ENCODE peak calls at places on chromosomes 2 and 18, in ten cellular contexts. One of them, this sample, is unnamed.

GRCh38 chr18:45168883-45169585 is 446.2 kb upstream of the SLC14A2 start:
- DNase-seq in left lung: no peak
- DNase-seq in transverse colon: no peak
- DNase-seq in spleen: no peak
- DNase-seq in IMR-90: peak
- DNase-seq in Peyer's patch: no peak
- DNase-seq in PC-9: no peak
- DNase-seq in upper lobe of right lung: no peak
- DNase-seq in tibial artery: peak
- DNase-seq in dorsolateral prefrontal cortex: no peak
- DNase-seq in this sample: no peak

GRCh38 chr2:239440511-239440959 is 39.7 kb upstream of the HDAC4 start:
- DNase-seq in PC-9: no peak
- DNase-seq in IMR-90: no peak
- DNase-seq in transverse colon: no peak
- DNase-seq in tibial artery: no peak
- DNase-seq in left lung: no peak
- DNase-seq in Peyer's patch: no peak
- DNase-seq in dorsolateral prefrontal cortex: peak
- DNase-seq in spleen: no peak
- DNase-seq in upper lobe of right lung: no peak
- DNase-seq in this sample: no peak

GRCh38 chr2:28277466-28277865 is 115.2 kb upstream of the FOSL2 start:
- DNase-seq in IMR-90: no peak
- DNase-seq in tibial artery: no peak
- DNase-seq in PC-9: no peak
- DNase-seq in dorsolateral prefrontal cortex: no peak
- DNase-seq in transverse colon: no peak
- DNase-seq in upper lobe of right lung: no peak
- DNase-seq in left lung: no peak
- DNase-seq in spleen: no peak
- DNase-seq in Peyer's patch: no peak
- DNase-seq in this sample: no peak

GRCh38 chr18:54109131-54109683 is 115.3 kb downstream of the MBD2 start:
- DNase-seq in PC-9: no peak
- DNase-seq in dorsolateral prefrontal cortex: no peak
- DNase-seq in Peyer's patch: no peak
- DNase-seq in left lung: no peak
- DNase-seq in spleen: no peak
- DNase-seq in IMR-90: no peak
- DNase-seq in transverse colon: no peak
- DNase-seq in tibial artery: no peak
- DNase-seq in upper lobe of right lung: no peak
- DNase-seq in this sample: no peak

GRCh38 chr18:7201096-7201495 is 29.8 kb upstream of the LRRC30 start:
- DNase-seq in left lung: no peak
- DNase-seq in IMR-90: no peak
- DNase-seq in Peyer's patch: no peak
- DNase-seq in dorsolateral prefrontal cortex: no peak
- DNase-seq in spleen: no peak
- DNase-seq in PC-9: no peak
- DNase-seq in tibial artery: no peak
- DNase-seq in transverse colon: no peak
- DNase-seq in upper lobe of right lung: no peak
- DNase-seq in this sample: no peak

GRCh38 chr18:57585421-57585820 is 1.1 kb downstream of the FECH start:
- DNase-seq in spleen: no peak
- DNase-seq in upper lobe of right lung: no peak
- DNase-seq in PC-9: no peak
- DNase-seq in IMR-90: peak
- DNase-seq in left lung: no peak
- DNase-seq in transverse colon: no peak
- DNase-seq in Peyer's patch: no peak
- DNase-seq in dorsolateral prefrontal cortex: no peak
- DNase-seq in tibial artery: no peak
- DNase-seq in this sample: no peak

GRCh38 chr18:49212819-49213218 is 247.6 kb downstream of the DYM start:
- DNase-seq in upper lobe of right lung: no peak
- DNase-seq in IMR-90: peak
- DNase-seq in spleen: no peak
- DNase-seq in PC-9: no peak
- DNase-seq in dorsolateral prefrontal cortex: no peak
- DNase-seq in tibial artery: no peak
- DNase-seq in left lung: no peak
- DNase-seq in transverse colon: no peak
- DNase-seq in Peyer's patch: no peak
- DNase-seq in this sample: no peak

GRCh38 chr2:40202798-40203400 is 249.0 kb downstream of the SLC8A1 start:
- DNase-seq in upper lobe of right lung: no peak
- DNase-seq in PC-9: no peak
- DNase-seq in spleen: no peak
- DNase-seq in Peyer's patch: no peak
- DNase-seq in dorsolateral prefrontal cortex: no peak
- DNase-seq in transverse colon: no peak
- DNase-seq in IMR-90: peak
- DNase-seq in left lung: no peak
- DNase-seq in tibial artery: no peak
- DNase-seq in this sample: no peak

GRCh38 chr2:174606336-174606735 is 8.7 kb upstream of the WIPF1 start:
- DNase-seq in PC-9: no peak
- DNase-seq in IMR-90: peak
- DNase-seq in tibial artery: peak
- DNase-seq in spleen: no peak
- DNase-seq in upper lobe of right lung: no peak
- DNase-seq in dorsolateral prefrontal cortex: no peak
- DNase-seq in transverse colon: no peak
- DNase-seq in left lung: no peak
- DNase-seq in Peyer's patch: no peak
- DNase-seq in this sample: no peak

GRCh38 chr2:181312515-181312927 is 144.7 kb upstream of the ITGA4 start:
- DNase-seq in Peyer's patch: peak
- DNase-seq in PC-9: no peak
- DNase-seq in dorsolateral prefrontal cortex: no peak
- DNase-seq in upper lobe of right lung: no peak
- DNase-seq in tibial artery: no peak
- DNase-seq in spleen: peak
- DNase-seq in left lung: no peak
- DNase-seq in IMR-90: no peak
- DNase-seq in transverse colon: peak
- DNase-seq in this sample: peak
- H3K27ac ChIP-seq in Peyer's patch: peak
- H3K27ac ChIP-seq in PC-9: no peak
- H3K27ac ChIP-seq in dorsolateral prefrontal cortex: no peak
- H3K27ac ChIP-seq in upper lobe of right lung: peak
- H3K27ac ChIP-seq in tibial artery: no peak
- H3K27ac ChIP-seq in spleen: peak
- H3K27ac ChIP-seq in left lung: no peak
- H3K27ac ChIP-seq in IMR-90: no peak
- H3K27ac ChIP-seq in transverse colon: peak
- H3K27ac ChIP-seq in this sample: peak

GRCh38 chr2:16725549-16725948 is 59.9 kb upstream of the CYRIA start:
- DNase-seq in upper lobe of right lung: no peak
- DNase-seq in left lung: no peak
- DNase-seq in transverse colon: no peak
- DNase-seq in PC-9: no peak
- DNase-seq in tibial artery: no peak
- DNase-seq in dorsolateral prefrontal cortex: no peak
- DNase-seq in spleen: no peak
- DNase-seq in IMR-90: peak
- DNase-seq in Peyer's patch: no peak
- DNase-seq in this sample: no peak
- H3K27ac ChIP-seq in upper lobe of right lung: no peak
- H3K27ac ChIP-seq in left lung: no peak
- H3K27ac ChIP-seq in transverse colon: no peak
- H3K27ac ChIP-seq in PC-9: no peak
- H3K27ac ChIP-seq in tibial artery: no peak
- H3K27ac ChIP-seq in dorsolateral prefrontal cortex: no peak
- H3K27ac ChIP-seq in spleen: no peak
- H3K27ac ChIP-seq in IMR-90: no peak
- H3K27ac ChIP-seq in Peyer's patch: no peak
- H3K27ac ChIP-seq in this sample: no peak

GRCh38 chr2:101768480-101769077 is 71.1 kb downstream of the MAP4K4 start:
- DNase-seq in IMR-90: no peak
- DNase-seq in spleen: no peak
- DNase-seq in tibial artery: no peak
- DNase-seq in upper lobe of right lung: no peak
- DNase-seq in Peyer's patch: no peak
- DNase-seq in left lung: no peak
- DNase-seq in transverse colon: no peak
- DNase-seq in dorsolateral prefrontal cortex: no peak
- DNase-seq in PC-9: no peak
- DNase-seq in this sample: no peak

GRCh38 chr2:101773137-101773536 is 75.6 kb downstream of the MAP4K4 start:
- DNase-seq in IMR-90: no peak
- DNase-seq in tibial artery: no peak
- DNase-seq in Peyer's patch: no peak
- DNase-seq in left lung: no peak
- DNase-seq in spleen: no peak
- DNase-seq in transverse colon: no peak
- DNase-seq in upper lobe of right lung: no peak
- DNase-seq in dorsolateral prefrontal cortex: no peak
- DNase-seq in PC-9: no peak
- DNase-seq in this sample: no peak

GRCh38 chr2:101771911-101772321 is 74.4 kb downstream of the MAP4K4 start:
- DNase-seq in spleen: no peak
- DNase-seq in upper lobe of right lung: no peak
- DNase-seq in PC-9: no peak
- DNase-seq in left lung: no peak
- DNase-seq in Peyer's patch: no peak
- DNase-seq in IMR-90: no peak
- DNase-seq in dorsolateral prefrontal cortex: no peak
- DNase-seq in tibial artery: no peak
- DNase-seq in transverse colon: no peak
- DNase-seq in this sample: no peak

GRCh38 chr2:101771226-101771906 is 73.9 kb downstream of the MAP4K4 start:
- DNase-seq in dorsolateral prefrontal cortex: no peak
- DNase-seq in left lung: no peak
- DNase-seq in Peyer's patch: no peak
- DNase-seq in transverse colon: no peak
- DNase-seq in upper lobe of right lung: no peak
- DNase-seq in IMR-90: no peak
- DNase-seq in PC-9: no peak
- DNase-seq in tibial artery: no peak
- DNase-seq in spleen: no peak
- DNase-seq in this sample: no peak

DNA sequence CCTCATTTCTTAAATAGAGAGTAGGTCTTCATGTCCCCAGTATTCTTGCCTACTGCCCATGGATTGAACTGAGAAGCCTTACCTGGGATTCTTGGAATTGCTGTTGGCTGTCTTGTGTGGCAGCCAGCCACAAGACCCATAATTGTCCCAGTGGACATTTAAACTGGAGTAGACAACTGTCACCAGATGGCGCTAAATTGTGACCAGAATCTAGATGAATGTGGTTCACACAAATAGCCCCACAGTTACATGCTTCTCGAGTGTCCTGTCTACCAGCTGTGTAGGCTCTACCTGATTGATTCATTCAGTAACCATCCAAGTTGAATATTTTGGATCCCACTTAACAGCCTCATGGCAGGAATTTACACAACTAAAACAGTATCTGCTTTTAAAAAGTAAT is 73.2 kb downstream of the MAP4K4 start:
- DNase-seq in transverse colon: peak
- DNase-seq in upper lobe of right lung: no peak
- DNase-seq in tibial artery: no peak
- DNase-seq in Peyer's patch: no peak
- DNase-seq in dorsolateral prefrontal cortex: no peak
- DNase-seq in left lung: no peak
- DNase-seq in spleen: no peak
- DNase-seq in IMR-90: peak
- DNase-seq in PC-9: peak
- DNase-seq in this sample: no peak
- H3K27ac ChIP-seq in transverse colon: no peak
- H3K27ac ChIP-seq in upper lobe of right lung: no peak
- H3K27ac ChIP-seq in tibial artery: no peak
- H3K27ac ChIP-seq in Peyer's patch: no peak
- H3K27ac ChIP-seq in dorsolateral prefrontal cortex: peak
- H3K27ac ChIP-seq in left lung: no peak
- H3K27ac ChIP-seq in spleen: no peak
- H3K27ac ChIP-seq in IMR-90: no peak
- H3K27ac ChIP-seq in PC-9: peak
- H3K27ac ChIP-seq in this sample: no peak

GRCh38 chr2:42449163-42450087 is 44.4 kb downstream of the KCNG3 start:
- DNase-seq in Peyer's patch: no peak
- DNase-seq in left lung: no peak
- DNase-seq in upper lobe of right lung: no peak
- DNase-seq in PC-9: no peak
- DNase-seq in IMR-90: no peak
- DNase-seq in transverse colon: no peak
- DNase-seq in tibial artery: no peak
- DNase-seq in dorsolateral prefrontal cortex: no peak
- DNase-seq in spleen: no peak
- DNase-seq in this sample: no peak

GRCh38 chr2:42446503-42447271 is 47.1 kb downstream of the KCNG3 start:
- DNase-seq in tibial artery: no peak
- DNase-seq in spleen: no peak
- DNase-seq in left lung: no peak
- DNase-seq in PC-9: no peak
- DNase-seq in IMR-90: no peak
- DNase-seq in dorsolateral prefrontal cortex: no peak
- DNase-seq in upper lobe of right lung: no peak
- DNase-seq in Peyer's patch: no peak
- DNase-seq in transverse colon: peak
- DNase-seq in this sample: no peak

GRCh38 chr2:42448163-42448562 is 45.6 kb downstream of the KCNG3 start:
- DNase-seq in transverse colon: no peak
- DNase-seq in tibial artery: no peak
- DNase-seq in IMR-90: no peak
- DNase-seq in left lung: no peak
- DNase-seq in dorsolateral prefrontal cortex: no peak
- DNase-seq in spleen: no peak
- DNase-seq in Peyer's patch: no peak
- DNase-seq in PC-9: no peak
- DNase-seq in upper lobe of right lung: no peak
- DNase-seq in this sample: no peak

GRCh38 chr2:42452545-42452944 is 41.2 kb downstream of the KCNG3 start:
- DNase-seq in spleen: no peak
- DNase-seq in left lung: no peak
- DNase-seq in IMR-90: no peak
- DNase-seq in upper lobe of right lung: no peak
- DNase-seq in PC-9: no peak
- DNase-seq in transverse colon: no peak
- DNase-seq in dorsolateral prefrontal cortex: no peak
- DNase-seq in Peyer's patch: no peak
- DNase-seq in tibial artery: no peak
- DNase-seq in this sample: no peak

GRCh38 chr2:42450136-42450535 is 43.6 kb downstream of the KCNG3 start:
- DNase-seq in left lung: no peak
- DNase-seq in spleen: no peak
- DNase-seq in transverse colon: no peak
- DNase-seq in PC-9: no peak
- DNase-seq in tibial artery: no peak
- DNase-seq in IMR-90: no peak
- DNase-seq in upper lobe of right lung: no peak
- DNase-seq in Peyer's patch: no peak
- DNase-seq in dorsolateral prefrontal cortex: no peak
- DNase-seq in this sample: no peak
- H3K27ac ChIP-seq in left lung: no peak
- H3K27ac ChIP-seq in spleen: no peak
- H3K27ac ChIP-seq in transverse colon: no peak
- H3K27ac ChIP-seq in PC-9: no peak
- H3K27ac ChIP-seq in tibial artery: no peak
- H3K27ac ChIP-seq in IMR-90: no peak
- H3K27ac ChIP-seq in upper lobe of right lung: no peak
- H3K27ac ChIP-seq in Peyer's patch: no peak
- H3K27ac ChIP-seq in dorsolateral prefrontal cortex: no peak
- H3K27ac ChIP-seq in this sample: no peak

This sample was measured in CD8-positive, alpha-beta memory T cell.